ENCODE peak calls at places on chromosomes 16 and 17, in eight cellular contexts. L is heart left ventricle, Q is endothelial cell of umbilical vein, T is GM12891, H is adrenal gland, X is spleen, W is HCT116, O is transverse colon. F is an unnamed sample.

GRCh38 chr16:1614226-1615102 is 2.3 kb downstream of the CRAMP1 start:
- DNase-seq in Q (peak), H (peak), L (peak), T (peak), X (peak), O (peak), W (no peak), F (peak)

GRCh38 chr16:3170440-3171180 is 17.4 kb upstream of the OR1F1 start:
- DNase-seq in H (no peak), O (no peak), X (peak), W (no peak), L (peak), Q (no peak), T (no peak), F (no peak)

GRCh38 chr16:14324581-14324980 is 253.5 kb downstream of the MRTFB start:
- DNase-seq in T (no peak), Q (peak), W (no peak), O (no peak), H (no peak), X (no peak), L (no peak), F (no peak)

GRCh38 chr17:20087538-20088250 is 78.5 kb downstream of the SPECC1 start:
- DNase-seq in W (no peak), O (no peak), Q (no peak), T (no peak), X (no peak), H (no peak), L (no peak), F (no peak)

GRCh38 chr16:84751947-84752346 is 52.1 kb downstream of the USP10 start:
- DNase-seq in T (no peak), L (no peak), O (no peak), Q (peak), W (no peak), X (no peak), H (no peak), F (no peak)

GRCh38 chr16:64416232-64417010 is 705.4 kb downstream of the CDH11 start:
- DNase-seq in L (no peak), O (no peak), Q (peak), T (no peak), X (no peak), H (no peak), W (no peak), F (peak)

GRCh38 chr17:78597923-78598545 is 20.8 kb upstream of the DNAH17 start:
- DNase-seq in O (no peak), L (no peak), X (peak), Q (no peak), W (no peak), T (no peak), H (no peak), F (no peak)

GRCh38 chr16:10840703-10841102 is 22.1 kb upstream of the TVP23A start:
- DNase-seq in X (peak), W (no peak), H (no peak), T (no peak), L (no peak), Q (no peak), O (no peak), F (no peak)

GRCh38 chr16:1296688-1297412 is 12.6 kb upstream of the UBE2I start:
- DNase-seq in X (no peak), L (no peak), O (peak), W (peak), T (no peak), Q (peak), H (peak), F (peak)

GRCh38 chr16:22323998-22324786 is 27.0 kb downstream of the POLR3E start:
- DNase-seq in Q (no peak), H (no peak), T (no peak), O (no peak), L (no peak), X (no peak), W (no peak), F (no peak)

GRCh38 chr16:704047-704446 is 1.6 kb downstream of the FBXL16 start:
- DNase-seq in Q (no peak), L (no peak), T (no peak), W (no peak), O (no peak), H (no peak), X (no peak), F (no peak)

GRCh38 chr17:181213-182163 is at the start of gene DOC2B:
- DNase-seq in W (peak), X (peak), O (peak), T (no peak), H (peak), Q (peak), L (peak), F (no peak)

GRCh38 chr17:45123930-45124796 is 8.2 kb downstream of the PLCD3 start:
- DNase-seq in W (peak), H (peak), O (peak), L (no peak), T (no peak), Q (peak), X (no peak), F (peak)

GRCh38 chr17:40243756-40244155 is 24.7 kb downstream of the WIPF2 start:
- DNase-seq in Q (no peak), H (no peak), T (no peak), X (no peak), W (no peak), O (no peak), L (no peak), F (no peak)

GRCh38 chr17:71735893-71736292 is 384.9 kb upstream of the SOX9 start:
- DNase-seq in Q (no peak), L (no peak), W (no peak), O (no peak), X (no peak), H (no peak), T (no peak), F (no peak)

GRCh38 chr17:33112763-33113162 is 121.1 kb downstream of the SPACA3 start:
- DNase-seq in H (no peak), W (peak), O (no peak), X (no peak), T (no peak), L (no peak), Q (no peak), F (no peak)

GRCh38 chr17:81666342-81667191 is at the start of the genes CCDC137 and OXLD1:
- DNase-seq in L (peak), O (peak), H (peak), Q (peak), X (peak), T (peak), W (peak), F (peak)

GRCh38 chr17:81664051-81664470 is 2.3 kb downstream of the OXLD1 start:
- DNase-seq in O (no peak), T (no peak), H (no peak), Q (no peak), X (no peak), W (peak), L (no peak), F (no peak)

GRCh38 chr17:81667754-81668153 is 1.2 kb downstream of the CCDC137 start:
- DNase-seq in Q (no peak), L (no peak), X (no peak), H (no peak), W (no peak), O (no peak), T (no peak), F (no peak)

GRCh38 chr17:81666092-81666341 is 388 bp downstream of the OXLD1 start:
- DNase-seq in Q (no peak), L (no peak), H (no peak), O (no peak), X (no peak), T (no peak), W (no peak), F (no peak)

GRCh38 chr17:81665205-81666091 is 957 bp downstream of the OXLD1 start:
- DNase-seq in H (no peak), L (no peak), W (no peak), X (no peak), T (peak), Q (no peak), O (peak), F (no peak)
- TF ChIP-seq POLR2A in H (no peak), L (no peak), W (peak), X (no peak), T (peak), Q (peak), O (no peak), F (peak)

GRCh38 chr16:31181102-31181830 is 1.3 kb downstream of the FUS start:
- DNase-seq in T (no peak), O (peak), H (peak), X (peak), L (no peak), Q (peak), W (no peak), F (no peak)
- TF ChIP-seq POLR2A in T (peak), O (no peak), H (no peak), X (no peak), L (no peak), Q (no peak), W (no peak), F (no peak)

GRCh38 chr16:23498863-23499262 is 11.4 kb downstream of the GGA2 start:
- DNase-seq in O (no peak), X (peak), L (no peak), Q (no peak), H (no peak), W (no peak), T (no peak), F (no peak)

GRCh38 chr16:23500212-23500865 is 10.0 kb downstream of the GGA2 start:
- DNase-seq in W (no peak), O (peak), X (peak), Q (no peak), H (no peak), T (no peak), L (no peak), F (no peak)

GRCh38 chr16:23500866-23501234 is 9.4 kb downstream of the GGA2 start:
- DNase-seq in H (no peak), X (no peak), O (no peak), W (no peak), T (no peak), L (no peak), Q (no peak), F (no peak)

GRCh38 chr16:23501291-23501690 is 9.0 kb downstream of the GGA2 start:
- DNase-seq in W (no peak), X (no peak), Q (no peak), H (no peak), L (no peak), O (no peak), T (no peak), F (no peak)

GRCh38 chr16:23499801-23500200 is 10.5 kb downstream of the GGA2 start:
- DNase-seq in X (peak), L (no peak), T (no peak), H (no peak), O (no peak), W (no peak), Q (no peak), F (no peak)
- TF ChIP-seq POLR2A in X (no peak), L (no peak), T (no peak), H (no peak), O (no peak), W (no peak), Q (no peak), F (no peak)

GRCh38 chr17:82105882-82106696 is 8.1 kb upstream of the FASN start:
- DNase-seq in T (peak), H (peak), O (peak), Q (no peak), W (peak), X (peak), L (peak), F (peak)
- TF ChIP-seq POLR2A in T (peak), H (no peak), O (peak), Q (no peak), W (peak), X (no peak), L (no peak), F (no peak)

F was measured in H54.